ENCODE peak calls at places on chromosomes 16 and 17, in four cellular contexts. N is right lobe of liver, P is tibial artery, Z is fibroblast of lung. K is an unnamed sample.

GRCh38 chr17:35022536-35023063 is 40.9 kb downstream of the RFFL start:
- DNase-seq in N (peak; percentile 79), P (peak; percentile 86), Z (peak; percentile 93), K (peak; percentile 23)

GRCh38 chr17:35729405-35729833 is 2.0 kb upstream of the RASL10B start:
- DNase-seq in N (no peak), P (no peak), Z (no peak), K (no peak)

GRCh38 chr17:7351665-7352558 is at the start of gene KCTD11:
- DNase-seq in N (peak; percentile 92), P (peak; percentile 92), Z (peak; percentile 91), K (peak; percentile 92)

GRCh38 chr16:61149709-61150108 is 886.5 kb downstream of the CDH8 start:
- DNase-seq in N (no peak), P (no peak), Z (no peak), K (no peak)

GRCh38 chr17:56319531-56319930 is 166.3 kb downstream of the ANKFN1 start:
- DNase-seq in N (no peak), P (no peak), Z (peak; percentile 65), K (no peak)

GRCh38 chr17:9875441-9875840 is 29.6 kb downstream of the RCVRN start:
- DNase-seq in N (no peak), P (no peak), Z (peak; percentile 90), K (no peak)

GRCh38 chr16:86502856-86503748 is 7.2 kb upstream of the FOXF1 start:
- DNase-seq in N (no peak), P (no peak), Z (no peak), K (no peak)

GRCh38 chr16:89320717-89321501 is 103.4 kb downstream of the ZNF778 start:
- DNase-seq in N (no peak), P (no peak), Z (peak; percentile 75), K (peak; percentile 63)

GRCh38 chr17:35740216-35740615 is 8.8 kb downstream of the RASL10B start:
- DNase-seq in N (no peak), P (no peak), Z (no peak), K (no peak)

GRCh38 chr16:26391833-26392232 is 674.9 kb upstream of the C16orf82 start:
- DNase-seq in N (no peak), P (no peak), Z (no peak), K (no peak)

GRCh38 chr17:64765191-64765889 is 103.2 kb upstream of the SMURF2 start:
- DNase-seq in N (no peak), P (no peak), Z (no peak), K (no peak)

GRCh38 chr16:7268182-7268581 is 64.5 kb upstream of the RBFOX1 start:
- DNase-seq in N (no peak), P (no peak), Z (no peak), K (peak; percentile 43)

GRCh38 chr17:1714980-1715802 is 5.0 kb upstream of the TLCD2 start:
- DNase-seq in N (peak; percentile 92), P (peak; percentile 93), Z (peak; percentile 87), K (peak; percentile 87)

GRCh38 chr17:67460097-67460496 is 83.0 kb downstream of the PITPNC1 start:
- DNase-seq in N (no peak), P (no peak), Z (no peak), K (no peak)

GRCh38 chr17:80475949-80476876 is at the start of gene NPTX1:
- DNase-seq in N (no peak), P (no peak), Z (no peak), K (no peak)

GRCh38 chr16:54926166-54926838 is 4.4 kb upstream of the IRX5 start:
- DNase-seq in N (no peak), P (no peak), Z (peak; percentile 83), K (no peak)

GRCh38 chr17:81866440-81867122 is 4.6 kb downstream of the ARHGDIA start:
- DNase-seq in N (no peak), P (no peak), Z (no peak), K (no peak)

GRCh38 chr17:6530324-6530920 is 25.9 kb downstream of the PITPNM3 start:
- DNase-seq in N (no peak), P (no peak), Z (no peak), K (no peak)

GRCh38 chr16:69064164-69064563 is 41.3 kb upstream of the HAS3 start:
- DNase-seq in N (no peak), P (no peak), Z (no peak), K (no peak)

GRCh38 chr16:54627616-54628015 is 303.0 kb upstream of the IRX5 start:
- DNase-seq in N (no peak), P (no peak), Z (peak; percentile 4), K (no peak)

GRCh38 chr17:59786536-59787319 is 79.3 kb downstream of the VMP1 start:
- DNase-seq in N (no peak), P (peak; percentile 72), Z (peak; percentile 100), K (peak; percentile 30)

GRCh38 chr17:73279704-73280103 is 18.0 kb upstream of the CPSF4L start:
- DNase-seq in N (no peak), P (no peak), Z (no peak), K (no peak)

GRCh38 chr16:46884513-46885293 is 541 bp downstream of the GPT2 start:
- DNase-seq in N (peak; percentile 32), P (no peak), Z (peak; percentile 34), K (no peak)

GRCh38 chr16:5639531-5639930 is 541.9 kb upstream of the EEF2KMT start:
- DNase-seq in N (no peak), P (no peak), Z (no peak), K (no peak)

GRCh38 chr16:12575288-12575687 is 228.4 kb downstream of the CPPED1 start:
- DNase-seq in N (no peak), P (no peak), Z (no peak), K (no peak)

GRCh38 chr16:68972720-68973119 is 129.4 kb downstream of the TANGO6 start:
- DNase-seq in N (no peak), P (no peak), Z (peak; percentile 78), K (peak; percentile 59)

GRCh38 chr17:81053043-81053970 is 18.4 kb downstream of the BAIAP2 start:
- DNase-seq in N (no peak), P (no peak), Z (peak; percentile 74), K (no peak)

GRCh38 chr17:2853722-2854580 is 57.7 kb downstream of the RAP1GAP2 start:
- DNase-seq in N (peak; percentile 32), P (no peak), Z (peak; percentile 24), K (peak; percentile 30)

GRCh38 chr17:44757918-44758413 is 822 bp upstream of the ADAM11 start:
- DNase-seq in N (no peak), P (no peak), Z (no peak), K (no peak)

GRCh38 chr17:80986816-80987480 is 4.7 kb upstream of the CHMP6 start:
- DNase-seq in N (no peak), P (peak; percentile 44), Z (no peak), K (no peak)

GRCh38 chr17:4710693-4711634 is 532 bp downstream of the ARRB2 start:
- DNase-seq in N (peak; percentile 51), P (no peak), Z (no peak), K (no peak)

GRCh38 chr17:71202449-71202848 is 918.4 kb upstream of the SOX9 start:
- DNase-seq in N (no peak), P (no peak), Z (no peak), K (no peak)

GRCh38 chr16:30437511-30438046 is 7.7 kb upstream of the DCTPP1 start:
- DNase-seq in N (no peak), P (no peak), Z (no peak), K (no peak)

GRCh38 chr17:57279432-57279831 is 23.1 kb downstream of the MSI2 start:
- DNase-seq in N (no peak), P (no peak), Z (peak; percentile 55), K (no peak)

GRCh38 chr16:86942469-86943175 is 364.3 kb downstream of the FOXL1 start:
- DNase-seq in N (no peak), P (no peak), Z (peak; percentile 98), K (no peak)

GRCh38 chr17:72502111-72502939 is 381.5 kb downstream of the SOX9 start:
- DNase-seq in N (no peak), P (no peak), Z (peak; percentile 84), K (no peak)

GRCh38 chr16:47052666-47053640 is 79.5 kb upstream of the DNAJA2 start:
- DNase-seq in N (no peak), P (no peak), Z (no peak), K (no peak)

GRCh38 chr17:78034429-78035091 is 76.1 kb downstream of the TNRC6C start:
- DNase-seq in N (no peak), P (no peak), Z (peak; percentile 41), K (no peak)

DNA sequence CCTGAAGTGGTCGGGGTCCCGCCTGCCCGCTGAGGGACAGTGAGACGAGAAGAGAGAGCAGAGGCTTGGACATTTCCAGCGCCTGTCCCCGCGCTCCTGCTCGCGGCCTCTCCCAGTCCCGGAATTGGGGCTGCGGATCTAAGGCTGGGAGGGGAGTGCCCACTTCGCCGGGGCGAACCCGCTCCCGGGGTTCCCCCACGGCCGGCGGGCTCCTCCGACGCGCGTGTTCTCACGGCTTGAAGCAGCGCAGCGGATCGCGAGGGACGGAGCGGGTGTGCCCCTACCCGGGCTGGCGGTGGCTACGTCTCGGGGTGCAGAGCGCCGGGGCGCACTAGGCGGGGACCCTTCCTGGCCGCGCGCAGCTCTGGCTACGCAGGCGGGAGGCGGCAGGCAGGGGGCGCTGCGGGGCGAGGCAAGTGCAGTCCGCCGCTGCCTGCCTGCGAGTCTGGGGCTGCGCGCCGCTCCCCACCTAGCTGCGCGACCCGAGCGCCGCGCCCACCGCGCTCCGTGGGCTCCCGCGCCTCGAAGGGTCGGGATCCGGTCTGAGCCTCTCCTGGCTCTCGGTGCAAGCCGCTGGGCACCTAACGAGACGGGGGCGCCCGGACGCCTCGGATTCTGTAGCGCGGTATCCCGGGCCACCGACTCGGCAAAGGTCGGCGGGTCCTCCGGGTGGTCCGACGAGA is 1.2 kb downstream of the NGFR start:
- DNase-seq in N (peak; percentile 84), P (peak; percentile 75), Z (peak; percentile 44), K (peak; percentile 89)
- H3K4me3 ChIP-seq in N (peak overlapping the region; percentile 35), P (peak overlapping the region; percentile 63), Z (no peak overlapping the region), K (peak overlapping the region; percentile 45)

GRCh38 chr16:1680361-1680760 is 2.3 kb downstream of the JPT2 start:
- DNase-seq in N (no peak), P (no peak), Z (no peak), K (no peak)
- H3K4me3 ChIP-seq in N (no peak overlapping the region), P (no peak overlapping the region), Z (no peak overlapping the region), K (no peak overlapping the region)

DNA sequence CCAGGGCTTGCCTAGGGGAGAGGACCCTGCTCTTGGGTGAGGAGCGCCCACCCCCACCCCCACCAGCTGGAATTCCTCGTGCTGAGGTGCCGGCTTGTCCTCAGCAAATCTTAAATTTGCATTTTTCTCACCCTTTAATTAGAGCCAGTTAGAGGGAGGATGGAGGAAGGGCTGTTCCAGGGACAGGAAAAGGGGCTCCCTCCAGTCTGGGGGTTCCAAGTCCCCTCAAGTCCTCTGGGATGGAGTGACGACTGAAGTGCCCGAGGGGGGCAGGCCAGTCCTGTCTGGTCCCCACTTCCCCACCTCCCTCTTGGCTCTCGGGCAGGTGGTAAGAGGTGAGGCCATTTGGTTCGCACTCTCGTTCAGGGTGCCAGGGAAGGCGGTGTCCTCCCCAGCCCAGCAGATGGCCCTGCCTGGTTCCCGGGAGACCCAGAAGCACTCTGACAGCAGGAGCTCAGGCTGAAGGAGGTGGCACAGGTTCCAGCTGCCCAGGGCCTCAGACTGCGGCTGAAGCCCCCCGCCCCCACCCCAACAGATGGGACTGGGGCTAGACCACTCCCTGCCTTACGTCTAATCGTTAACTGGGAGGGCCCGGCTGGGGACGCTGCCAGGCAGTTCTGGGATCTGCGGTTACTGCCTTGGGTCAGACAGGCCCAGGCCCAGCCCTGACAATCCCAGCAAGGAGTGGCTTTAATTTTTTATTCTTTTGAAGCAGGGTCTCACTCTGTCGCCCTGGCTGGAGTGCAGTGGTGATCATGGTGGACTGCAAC is 2.2 kb downstream of the RAB26 start:
- DNase-seq in N (no peak), P (no peak), Z (peak; percentile 66), K (no peak)
- H3K4me3 ChIP-seq in N (no peak overlapping the region), P (no peak overlapping the region), Z (no peak overlapping the region), K (no peak overlapping the region)

GRCh38 chr16:82404586-82405315 is 222.0 kb upstream of the CDH13 start:
- DNase-seq in N (no peak), P (no peak), Z (no peak), K (no peak)

GRCh38 chr16:82405696-82406095 is 221.1 kb upstream of the CDH13 start:
- DNase-seq in N (no peak), P (no peak), Z (no peak), K (no peak)

GRCh38 chr16:82402665-82403218 is 224.0 kb upstream of the CDH13 start:
- DNase-seq in N (no peak), P (no peak), Z (no peak), K (no peak)
- H3K4me3 ChIP-seq in N (no peak overlapping the region), P (no peak overlapping the region), Z (no peak overlapping the region), K (no peak overlapping the region)

K was measured in testis.